ENCODE peak calls at places on chromosomes 3 and 15, in nine cellular contexts. N is naive thymus-derived CD8-positive, alpha-beta T cell; I is AG20443; Y is neural crest cell; L is HFFc6; U is prostate gland; E is neural progenitor cell; T is CD8-positive, alpha-beta memory T cell; M is stimulated activated CD4-positive, alpha-beta T cell treated with anti-CD3 and anti-CD28 coated beads, Interleukin-4, amount 100 ng/mL, for 48 hours. B is an unnamed sample.
A peak's percentile ranks its signal among the peaks of the same experiment; 100 is the strongest.

GRCh38 chr15:55907797-55908196 is 85.6 kb downstream of the NEDD4 start:
- DNase-seq in N (no peak), I (peak; percentile 81), Y (no peak), L (peak; percentile 97), U (no peak), E (no peak), T (no peak), M (no peak), B (peak; percentile 88)

GRCh38 chr3:9101286-9101685 is 138.0 kb upstream of the RAD18 start:
- DNase-seq in N (no peak), I (no peak), Y (no peak), L (no peak), U (no peak), E (peak; percentile 26), T (no peak), M (no peak), B (no peak)

GRCh38 chr3:172280406-172281051 is 167.7 kb downstream of the GHSR start:
- DNase-seq in N (no peak), I (no peak), Y (no peak), L (peak; percentile 63), U (no peak), E (no peak), T (no peak), M (no peak), B (peak; percentile 51)

GRCh38 chr3:1228289-1228688 is 135.5 kb downstream of the CNTN6 start:
- DNase-seq in N (no peak), I (no peak), Y (no peak), L (no peak), U (no peak), E (no peak), T (no peak), M (no peak), B (no peak)

GRCh38 chr3:133965033-133965570 is 64.6 kb downstream of the SLCO2A1 start:
- DNase-seq in N (no peak), I (peak; percentile 71), Y (no peak), L (no peak), U (no peak), E (no peak), T (no peak), M (no peak), B (peak; percentile 70)

GRCh38 chr15:62352817-62353216 is 187.7 kb upstream of the C2CD4B start:
- DNase-seq in N (no peak), I (no peak), Y (no peak), L (no peak), U (no peak), E (no peak), T (no peak), M (no peak), B (no peak)

GRCh38 chr3:61940241-61940640 is 378.9 kb downstream of the PTPRG start:
- DNase-seq in N (no peak), I (no peak), Y (no peak), L (no peak), U (no peak), E (no peak), T (no peak), M (no peak), B (no peak)

GRCh38 chr15:46080018-46080417 is 445.2 kb downstream of the SQOR start:
- DNase-seq in N (no peak), I (no peak), Y (peak; percentile 29), L (no peak), U (no peak), E (peak; percentile 83), T (no peak), M (no peak), B (peak; percentile 5)

GRCh38 chr15:67140078-67140833 is 74.9 kb downstream of the SMAD3 start:
- DNase-seq in N (no peak), I (no peak), Y (no peak), L (no peak), U (no peak), E (no peak), T (no peak), M (no peak), B (no peak)

GRCh38 chr15:50065264-50065663 is 53.8 kb downstream of the ATP8B4 start:
- DNase-seq in N (no peak), I (no peak), Y (no peak), L (no peak), U (no peak), E (no peak), T (no peak), M (no peak), B (no peak)

GRCh38 chr15:34341922-34342736 is 807 bp downstream of the NOP10 start:
- DNase-seq in N (no peak), I (no peak), Y (no peak), L (no peak), U (no peak), E (no peak), T (no peak), M (no peak), B (no peak)

GRCh38 chr3:40878464-40878905 is 320.8 kb upstream of the CTNNB1 start:
- DNase-seq in N (no peak), I (no peak), Y (no peak), L (no peak), U (no peak), E (no peak), T (no peak), M (no peak), B (no peak)

GRCh38 chr3:39192490-39193092 is at the start of gene XIRP1:
- DNase-seq in N (no peak), I (no peak), Y (no peak), L (no peak), U (no peak), E (no peak), T (no peak), M (peak; percentile 20), B (no peak)

GRCh38 chr3:2595486-2595885 is 496.8 kb downstream of the CNTN4 start:
- DNase-seq in N (no peak), I (no peak), Y (no peak), L (no peak), U (no peak), E (peak; percentile 41), T (no peak), M (no peak), B (no peak)